ENCODE peak calls at places on chromosomes 12 and 14, in seven cellular contexts. J is activated naive CD8-positive, alpha-beta T cell treated with anti-CD3 and anti-CD28 coated beads for 36 hours; D is psoas muscle; N is NCI-H1694 treated with DMSO at 0.1 percent for 48 hours; H is NCI-H774; P is stimulated activated CD4-positive, alpha-beta T cell treated with anti-CD3 and anti-CD28 coated beads, TNF-alpha, amount 100 ng/mL, for 4 hours; T is fibroblast of mammary gland. K is an unnamed sample.

GRCh38 chr14:65134651-65135579 is 32.6 kb upstream of the MAX start:
- DNase-seq in J (no peak), D (no peak), N (no peak), H (no peak), P (no peak), T (peak; percentile 18), K (no peak)

GRCh38 chr12:7152818-7153217 is 22.6 kb downstream of the CLSTN3 start:
- DNase-seq in J (no peak), D (no peak), N (no peak), H (no peak), P (no peak), T (no peak), K (no peak)

GRCh38 chr12:100687686-100688085 is 106.9 kb upstream of the ANO4 start:
- DNase-seq in J (no peak), D (no peak), N (no peak), H (no peak), P (no peak), T (no peak), K (no peak)

GRCh38 chr14:50957296-50957695 is 13.0 kb upstream of the PYGL start:
- DNase-seq in J (no peak), D (no peak), N (no peak), H (no peak), P (no peak), T (peak; percentile 84), K (no peak)

GRCh38 chr12:132516064-132517012 is 26.4 kb downstream of the FBRSL1 start:
- DNase-seq in J (no peak), D (no peak), N (no peak), H (no peak), P (no peak), T (no peak), K (no peak)

GRCh38 chr14:66078031-66078430 is 408.1 kb upstream of the CCDC196 start:
- DNase-seq in J (no peak), D (no peak), N (no peak), H (no peak), P (no peak), T (no peak), K (no peak)

GRCh38 chr12:125773033-125773432 is 707.8 kb downstream of the AACS start:
- DNase-seq in J (peak; percentile 27), D (no peak), N (peak; percentile 6), H (no peak), P (no peak), T (peak; percentile 6), K (peak; percentile 81)

GRCh38 chr12:117900561-117900960 is 68.2 kb downstream of the KSR2 start:
- DNase-seq in J (no peak), D (no peak), N (no peak), H (no peak), P (no peak), T (peak; percentile 30), K (no peak)